ENCODE peak calls at places on chromosomes 1 and 21, in four cellular contexts. U is HepG2, N is spleen, P is heart left ventricle. J is an unnamed sample.

GRCh38 chr1:75265792-75266191 is 131.6 kb downstream of the LHX8 start:
- DNase-seq in U (peak; percentile 67), N (no peak), P (no peak), J (no peak)

GRCh38 chr1:20893931-20894330 is 106.8 kb upstream of the HP1BP3 start:
- DNase-seq in U (no peak), P (no peak), N (no peak), J (no peak)

GRCh38 chr1:39637301-39637700 is 2.1 kb downstream of the HEYL start:
- DNase-seq in P (no peak), U (no peak), N (no peak), J (no peak)

GRCh38 chr1:34739613-34740012 is 15.2 kb upstream of the GJB5 start:
- DNase-seq in U (no peak), N (no peak), P (no peak), J (no peak)

GRCh38 chr21:46128106-46128982 is 27.0 kb downstream of the FTCD start:
- DNase-seq in P (peak; percentile 77), U (no peak), N (peak; percentile 52), J (peak; percentile 61)

GRCh38 chr1:181985281-181985680 is 76.2 kb downstream of the ZNF648 start:
- DNase-seq in P (no peak), N (no peak), U (no peak), J (no peak)

GRCh38 chr1:200165493-200166220 is 138.1 kb downstream of the NR5A2 start:
- DNase-seq in P (no peak), N (no peak), U (no peak), J (no peak)

GRCh38 chr1:211606327-211606913 is 27.5 kb upstream of the SLC30A1 start:
- DNase-seq in U (peak; percentile 53), N (peak; percentile 83), P (no peak), J (no peak)

GRCh38 chr1:231806623-231807470 is 180.3 kb downstream of the DISC1 start:
- DNase-seq in U (peak; percentile 46), P (peak; percentile 49), N (peak; percentile 86), J (no peak)

GRCh38 chr1:56589369-56589768 is 10.0 kb upstream of the PLPP3 start:
- DNase-seq in P (no peak), U (no peak), N (no peak), J (no peak)

GRCh38 chr1:191901651-191902050 is 256.6 kb upstream of the RGS18 start:
- DNase-seq in P (no peak), N (no peak), U (no peak), J (no peak)

GRCh38 chr1:196685506-196685905 is 33.7 kb downstream of the CFH start:
- DNase-seq in P (no peak), N (no peak), U (no peak), J (no peak)

GRCh38 chr1:12174789-12175455 is 8.1 kb downstream of the TNFRSF1B start:
- DNase-seq in U (no peak), P (peak; percentile 83), N (peak; percentile 87), J (peak; percentile 81)

GRCh38 chr1:90879281-90879680 is 142.6 kb downstream of the ZNF644 start:
- DNase-seq in N (no peak), P (no peak), U (no peak), J (no peak)

GRCh38 chr1:66335859-66336640 is 197.9 kb upstream of the SGIP1 start:
- DNase-seq in P (peak; percentile 86), N (peak; percentile 87), U (no peak), J (peak; percentile 50)

GRCh38 chr1:46102769-46103476 is 29.5 kb downstream of the PIK3R3 start:
- DNase-seq in N (no peak), P (no peak), U (no peak), J (no peak)

GRCh38 chr1:8324176-8324810 is 6.4 kb downstream of the SLC45A1 start:
- DNase-seq in U (no peak), P (no peak), N (no peak), J (no peak)

GRCh38 chr1:30807318-30808066 is 49.9 kb upstream of the LAPTM5 start:
- DNase-seq in U (no peak), N (no peak), P (peak; percentile 42), J (peak; percentile 41)

GRCh38 chr1:185786524-185786923 is 52.3 kb downstream of the HMCN1 start:
- DNase-seq in P (no peak), U (no peak), N (no peak), J (no peak)

GRCh38 chr21:42453301-42454220 is 42.5 kb downstream of the RSPH1 start:
- DNase-seq in P (no peak), U (no peak), N (peak; percentile 75), J (no peak)

GRCh38 chr1:211339631-211340041 is 13.0 kb downstream of the TRAF5 start:
- DNase-seq in U (no peak), N (no peak), P (no peak), J (no peak)

DNA sequence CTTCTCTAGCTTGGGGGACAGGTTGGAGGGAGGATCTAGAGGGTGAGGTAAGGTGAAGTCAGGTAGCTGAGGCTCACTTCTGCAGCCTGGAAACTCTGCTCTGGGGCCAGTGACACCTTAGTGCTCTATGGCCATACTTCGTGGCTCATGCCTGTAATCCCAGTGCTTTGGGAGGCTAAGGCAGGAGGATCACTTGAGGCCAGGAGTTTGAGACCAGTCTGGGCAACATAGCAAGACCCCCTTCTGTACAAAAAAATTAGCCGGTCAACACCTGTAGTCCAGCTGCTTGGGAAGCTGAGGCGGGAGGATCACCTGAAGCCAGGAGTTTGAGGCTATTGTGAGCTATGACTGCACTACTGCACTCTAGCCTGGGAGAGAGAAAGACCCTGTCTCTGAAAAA is 5.8 kb downstream of the LMNA start:
- DNase-seq in N (no peak), P (no peak), U (no peak), J (no peak)
- H3K4me1 ChIP-seq in N (peaks cover 100% of the 10 kb centered on the region), P (peaks cover 82% of the 10 kb centered on the region), U (peaks cover 91% of the 10 kb centered on the region), J (peaks cover 80% of the 10 kb centered on the region)

DNA sequence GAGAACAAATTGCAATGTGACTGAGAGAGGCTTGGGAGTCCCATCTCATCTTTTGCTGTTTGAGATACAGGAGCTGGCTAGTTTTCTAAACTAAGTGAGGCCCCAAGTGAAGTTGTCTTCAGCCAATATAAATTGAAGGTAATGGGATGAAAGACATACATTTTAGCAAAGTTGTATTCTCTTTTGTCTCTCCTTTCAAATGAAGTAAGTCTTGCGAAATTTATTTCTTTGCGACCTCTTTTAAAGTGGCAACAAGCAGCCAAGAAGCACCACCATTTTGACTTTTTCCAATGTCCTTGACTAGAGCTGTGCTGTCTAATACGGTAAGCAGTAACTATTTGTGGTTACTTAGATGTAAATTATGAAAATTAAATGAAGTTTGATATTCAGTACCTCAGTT is 385.7 kb downstream of the USP25 start:
- DNase-seq in N (no peak), U (no peak), P (no peak), J (no peak)
- H3K27ac ChIP-seq in N (no peak overlapping the region), U (no peak overlapping the region), P (no peak overlapping the region), J (no peak overlapping the region)

GRCh38 chr1:24955779-24956365 is 25.8 kb upstream of the RUNX3 start:
- DNase-seq in N (peak; percentile 56), U (no peak), P (no peak), J (no peak)

GRCh38 chr1:24954631-24955030 is 24.6 kb upstream of the RUNX3 start:
- DNase-seq in P (no peak), N (peak; percentile 71), U (no peak), J (no peak)

GRCh38 chr1:24952413-24952841 is 22.4 kb upstream of the RUNX3 start:
- DNase-seq in N (peak; percentile 73), P (no peak), U (no peak), J (no peak)

GRCh38 chr1:24955161-24955560 is 25.1 kb upstream of the RUNX3 start:
- DNase-seq in P (no peak), N (peak; percentile 32), U (no peak), J (no peak)

DNA sequence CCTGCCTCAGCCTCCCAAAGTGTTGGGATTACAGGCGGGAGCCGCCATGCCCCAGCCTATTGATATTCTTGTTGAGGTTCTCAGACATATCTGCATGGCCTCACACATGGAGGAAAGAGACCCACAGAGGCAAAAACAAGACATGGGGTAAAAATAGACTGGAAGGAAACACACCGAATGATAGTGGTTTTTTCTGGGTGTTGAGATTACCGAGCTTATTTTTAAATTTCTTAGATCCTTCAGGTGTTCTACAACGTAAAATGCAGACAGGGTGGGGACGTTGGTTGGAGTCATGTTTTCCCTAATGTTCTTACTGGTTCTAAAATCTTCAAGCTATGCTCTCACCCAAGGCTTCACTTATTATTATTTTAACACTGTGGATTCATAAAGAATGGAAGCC is 23.9 kb upstream of the RUNX3 start:
- DNase-seq in P (no peak), U (no peak), N (peak; percentile 34), J (no peak)
- H3K4me1 ChIP-seq in P (no peaks in the 10 kb centered on the region), U (peaks cover 19% of the 10 kb centered on the region), N (peaks cover 64% of the 10 kb centered on the region), J (peaks cover 14% of the 10 kb centered on the region)

GRCh38 chr1:208179850-208180416 is 64.3 kb downstream of the PLXNA2 start:
- DNase-seq in P (no peak), N (no peak), U (no peak), J (no peak)
- H3K27ac ChIP-seq in P (peak overlapping the region; percentile 26), N (no peak overlapping the region), U (no peak overlapping the region), J (peak overlapping the region; percentile 65)

DNA sequence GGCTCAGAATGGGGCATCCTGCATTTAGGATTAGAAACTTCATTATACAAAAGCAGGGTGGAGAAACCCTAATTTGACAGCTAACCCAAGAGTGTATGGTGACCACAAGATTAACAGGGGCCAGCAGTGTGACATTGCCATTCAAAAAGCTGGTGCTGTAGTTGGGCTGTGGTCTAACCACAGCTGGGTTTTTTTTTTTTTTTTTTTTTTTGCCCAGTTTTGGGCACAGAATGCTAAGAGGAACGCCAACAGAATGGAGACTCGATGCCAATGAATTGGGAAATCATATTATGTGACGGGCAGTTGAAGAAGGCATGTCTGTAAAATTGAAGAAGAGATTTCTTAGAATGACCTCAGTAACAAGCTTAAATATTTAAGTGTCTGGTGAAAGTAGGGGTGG is 58.4 kb downstream of the NFIA start:
- DNase-seq in N (no peak), U (no peak), P (no peak), J (no peak)
- H3K4me1 ChIP-seq in N (peaks cover 39% of the 10 kb centered on the region), U (peaks cover 54% of the 10 kb centered on the region), P (peaks cover 51% of the 10 kb centered on the region), J (peaks cover 65% of the 10 kb centered on the region)

GRCh38 chr1:161244888-161245287 is 6.9 kb upstream of the NR1I3 start:
- DNase-seq in U (no peak), P (no peak), N (no peak), J (no peak)
- H3K27ac ChIP-seq in U (no peak overlapping the region), P (no peak overlapping the region), N (no peak overlapping the region), J (no peak overlapping the region)

DNA sequence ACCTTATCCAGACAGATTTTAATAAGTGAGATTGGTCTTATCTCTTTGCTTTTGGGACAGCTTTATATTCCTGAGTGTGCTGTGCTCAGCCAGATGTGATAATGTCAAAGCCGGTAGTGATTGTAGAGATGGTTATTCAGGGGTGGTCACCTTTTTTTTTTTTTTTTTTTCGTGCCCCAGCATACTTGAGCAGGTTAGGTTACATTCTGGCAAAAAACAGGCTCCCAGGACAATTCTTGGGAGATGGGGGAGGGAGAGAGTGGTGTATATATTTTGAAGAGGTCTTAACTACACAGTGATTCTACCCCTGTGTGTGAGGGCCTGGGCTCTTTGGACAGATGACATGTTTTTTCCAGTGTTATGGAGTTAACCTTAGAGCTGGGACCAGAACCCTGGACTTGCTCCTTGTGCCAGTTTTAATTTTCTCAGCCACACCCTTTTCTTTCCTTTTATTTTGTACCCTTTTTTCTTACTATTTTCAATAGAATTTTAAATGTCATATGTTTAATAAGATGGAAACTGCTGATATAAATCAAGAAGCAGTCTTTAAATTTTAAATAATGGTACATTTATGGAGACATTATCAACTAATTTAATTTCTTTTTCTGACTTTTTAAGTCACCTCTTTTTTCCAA is 88.4 kb downstream of the DYRK1A start:
- DNase-seq in U (no peak), P (no peak), N (no peak), J (no peak)
- H3K4me1 ChIP-seq in U (peaks cover 48% of the 10 kb centered on the region), P (peaks cover 68% of the 10 kb centered on the region), N (peaks cover 91% of the 10 kb centered on the region), J (peaks cover 99% of the 10 kb centered on the region)

DNA sequence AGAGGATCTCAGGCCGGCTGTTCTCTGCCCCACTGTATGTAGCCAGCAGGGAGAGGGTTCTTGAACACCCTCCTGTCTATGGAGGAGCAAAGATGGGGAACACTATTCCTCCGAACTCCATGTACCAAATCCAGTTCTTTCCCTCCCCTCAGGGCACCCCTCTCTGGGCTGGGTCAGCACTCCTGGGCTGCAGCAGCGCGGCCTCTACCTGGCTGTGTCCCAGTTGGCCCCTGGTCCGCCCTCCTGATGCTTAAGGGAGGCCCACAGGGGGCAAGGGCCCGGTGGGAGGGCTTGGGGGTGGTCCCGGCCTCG is 471 bp upstream of the ADPRS start:
- DNase-seq in N (no peak), U (no peak), P (no peak), J (no peak)
- H3K27ac ChIP-seq in N (peak overlapping the region; percentile 96), U (peak overlapping the region; percentile 48), P (peak overlapping the region; percentile 94), J (peak overlapping the region; percentile 92)

J was measured in heart right ventricle.